ENCODE peak calls at places on chromosomes 12 and 14, in nine cellular contexts. One of them, this sample, is unnamed.
A peak's percentile ranks its signal among the peaks of the same experiment; 100 is the strongest.

GRCh38 chr12:92365836-92366235 is 220.2 kb upstream of the BTG1 start:
- DNase-seq in AG04450: no peak
- DNase-seq in gastrocnemius medialis: no peak
- DNase-seq in ovary: no peak
- DNase-seq in neural progenitor cell: no peak
- DNase-seq in esophagus squamous epithelium: no peak
- DNase-seq in Peyer's patch: no peak
- DNase-seq in GM23338: no peak
- DNase-seq in HL-60: no peak
- DNase-seq in this sample: no peak

GRCh38 chr12:28191018-28191595 is 851 bp downstream of the CCDC91 start:
- DNase-seq in AG04450: no peak
- DNase-seq in gastrocnemius medialis: no peak
- DNase-seq in ovary: no peak
- DNase-seq in neural progenitor cell: no peak
- DNase-seq in esophagus squamous epithelium: no peak
- DNase-seq in Peyer's patch: peak; percentile 18
- DNase-seq in GM23338: peak; percentile 23
- DNase-seq in HL-60: peak; percentile 26
- DNase-seq in this sample: no peak

GRCh38 chr12:124695861-124696260 is 128.4 kb upstream of the NCOR2 start:
- DNase-seq in AG04450: no peak
- DNase-seq in gastrocnemius medialis: no peak
- DNase-seq in ovary: no peak
- DNase-seq in neural progenitor cell: peak; percentile 47
- DNase-seq in esophagus squamous epithelium: no peak
- DNase-seq in Peyer's patch: no peak
- DNase-seq in GM23338: no peak
- DNase-seq in HL-60: no peak
- DNase-seq in this sample: no peak

GRCh38 chr12:107461222-107461980 is 224.2 kb upstream of the PWP1 start:
- DNase-seq in AG04450: peak; percentile 42
- DNase-seq in gastrocnemius medialis: no peak
- DNase-seq in ovary: no peak
- DNase-seq in neural progenitor cell: no peak
- DNase-seq in esophagus squamous epithelium: no peak
- DNase-seq in Peyer's patch: no peak
- DNase-seq in GM23338: no peak
- DNase-seq in HL-60: no peak
- DNase-seq in this sample: no peak

GRCh38 chr14:39381366-39381765 is 50.9 kb downstream of the FBXO33 start:
- DNase-seq in AG04450: no peak
- DNase-seq in gastrocnemius medialis: no peak
- DNase-seq in ovary: no peak
- DNase-seq in neural progenitor cell: no peak
- DNase-seq in esophagus squamous epithelium: no peak
- DNase-seq in Peyer's patch: no peak
- DNase-seq in GM23338: no peak
- DNase-seq in HL-60: no peak
- DNase-seq in this sample: no peak

GRCh38 chr14:95760596-95760995 is 46.7 kb upstream of the TCL1A start:
- DNase-seq in AG04450: no peak
- DNase-seq in gastrocnemius medialis: no peak
- DNase-seq in ovary: no peak
- DNase-seq in neural progenitor cell: no peak
- DNase-seq in esophagus squamous epithelium: no peak
- DNase-seq in Peyer's patch: no peak
- DNase-seq in GM23338: no peak
- DNase-seq in HL-60: no peak
- DNase-seq in this sample: no peak

GRCh38 chr14:103847954-103848719 is 762 bp upstream of the PPP1R13B start:
- DNase-seq in AG04450: no peak
- DNase-seq in gastrocnemius medialis: no peak
- DNase-seq in ovary: peak; percentile 74
- DNase-seq in neural progenitor cell: peak; percentile 55
- DNase-seq in esophagus squamous epithelium: no peak
- DNase-seq in Peyer's patch: no peak
- DNase-seq in GM23338: peak; percentile 63
- DNase-seq in HL-60: no peak
- DNase-seq in this sample: no peak

GRCh38 chr12:12714276-12715001 is 2.7 kb upstream of the CDKN1B start:
- DNase-seq in AG04450: no peak
- DNase-seq in gastrocnemius medialis: no peak
- DNase-seq in ovary: no peak
- DNase-seq in neural progenitor cell: peak; percentile 53
- DNase-seq in esophagus squamous epithelium: no peak
- DNase-seq in Peyer's patch: peak; percentile 83
- DNase-seq in GM23338: peak; percentile 71
- DNase-seq in HL-60: peak; percentile 24
- DNase-seq in this sample: peak; percentile 59

GRCh38 chr12:75099215-75099614 is 110.4 kb downstream of the KCNC2 start:
- DNase-seq in AG04450: no peak
- DNase-seq in gastrocnemius medialis: no peak
- DNase-seq in ovary: no peak
- DNase-seq in neural progenitor cell: no peak
- DNase-seq in esophagus squamous epithelium: no peak
- DNase-seq in Peyer's patch: no peak
- DNase-seq in GM23338: no peak
- DNase-seq in HL-60: no peak
- DNase-seq in this sample: no peak

GRCh38 chr14:89807151-89807550 is 147.4 kb downstream of the EFCAB11 start:
- DNase-seq in AG04450: no peak
- DNase-seq in gastrocnemius medialis: no peak
- DNase-seq in ovary: no peak
- DNase-seq in neural progenitor cell: no peak
- DNase-seq in esophagus squamous epithelium: no peak
- DNase-seq in Peyer's patch: no peak
- DNase-seq in GM23338: no peak
- DNase-seq in HL-60: no peak
- DNase-seq in this sample: no peak

GRCh38 chr12:65937181-65937641 is 112.9 kb downstream of the HMGA2 start:
- DNase-seq in AG04450: no peak
- DNase-seq in gastrocnemius medialis: no peak
- DNase-seq in ovary: no peak
- DNase-seq in neural progenitor cell: no peak
- DNase-seq in esophagus squamous epithelium: no peak
- DNase-seq in Peyer's patch: no peak
- DNase-seq in GM23338: no peak
- DNase-seq in HL-60: no peak
- DNase-seq in this sample: no peak

GRCh38 chr12:90672081-90672480 is 282.9 kb downstream of the CCER1 start:
- DNase-seq in AG04450: no peak
- DNase-seq in gastrocnemius medialis: no peak
- DNase-seq in ovary: no peak
- DNase-seq in neural progenitor cell: no peak
- DNase-seq in esophagus squamous epithelium: no peak
- DNase-seq in Peyer's patch: no peak
- DNase-seq in GM23338: no peak
- DNase-seq in HL-60: no peak
- DNase-seq in this sample: no peak

GRCh38 chr12:64392221-64392620 is 1.7 kb upstream of the C12orf56 start:
- DNase-seq in AG04450: peak; percentile 10
- DNase-seq in gastrocnemius medialis: no peak
- DNase-seq in ovary: no peak
- DNase-seq in neural progenitor cell: peak; percentile 49
- DNase-seq in esophagus squamous epithelium: no peak
- DNase-seq in Peyer's patch: no peak
- DNase-seq in GM23338: peak; percentile 79
- DNase-seq in HL-60: peak; percentile 17
- DNase-seq in this sample: no peak

DNA sequence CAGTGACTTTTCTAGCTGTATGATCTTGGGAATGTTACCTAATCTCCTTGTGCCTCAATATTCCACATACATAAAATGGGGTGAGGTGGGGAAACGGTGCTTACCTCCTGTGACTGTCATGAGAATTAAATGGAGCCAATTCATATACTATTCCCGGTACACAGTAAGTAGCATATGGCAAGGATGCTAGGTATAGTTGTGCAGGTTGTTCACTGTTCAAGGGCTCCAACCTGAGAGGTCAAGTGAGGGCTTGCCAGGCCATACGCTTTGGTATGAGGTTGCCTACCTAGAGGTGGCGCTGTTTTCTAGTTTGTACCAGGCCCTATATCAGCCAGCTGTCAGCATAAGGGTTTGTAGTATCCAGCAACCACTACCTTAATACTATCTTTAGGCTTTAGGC is 3.6 kb upstream of the BATF start:
- DNase-seq in AG04450: no peak
- DNase-seq in gastrocnemius medialis: no peak
- DNase-seq in ovary: no peak
- DNase-seq in neural progenitor cell: peak; percentile 66
- DNase-seq in esophagus squamous epithelium: no peak
- DNase-seq in Peyer's patch: no peak
- DNase-seq in GM23338: peak; percentile 91
- DNase-seq in HL-60: peak; percentile 34
- DNase-seq in this sample: no peak
- TF ChIP-seq CTCF in AG04450: no peak
- TF ChIP-seq CTCF in gastrocnemius medialis: peak; percentile 55
- TF ChIP-seq CTCF in ovary: no peak
- TF ChIP-seq CTCF in neural progenitor cell: peak; percentile 60
- TF ChIP-seq CTCF in esophagus squamous epithelium: peak; percentile 47
- TF ChIP-seq CTCF in Peyer's patch: peak; percentile 53
- TF ChIP-seq CTCF in GM23338: peak; percentile 92
- TF ChIP-seq CTCF in HL-60: no peak
- TF ChIP-seq CTCF in this sample: peak; percentile 25

DNA sequence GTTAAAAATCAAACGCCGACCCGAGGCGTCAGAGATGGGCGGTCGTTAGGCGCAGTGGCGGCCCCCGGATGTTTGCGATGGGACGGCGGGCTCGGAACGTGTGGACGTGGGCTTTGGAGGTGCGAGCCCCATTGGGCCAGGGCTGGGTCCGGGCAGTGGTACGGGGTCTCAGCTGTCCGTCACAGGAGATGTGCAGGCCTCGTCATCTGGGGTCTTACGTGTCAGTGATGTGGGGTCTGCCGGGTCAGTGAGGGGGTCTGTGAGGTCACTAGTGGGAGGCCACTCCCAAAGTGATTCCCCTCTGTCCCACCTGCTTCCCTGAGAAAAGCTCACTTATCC is 21.6 kb upstream of the CHFR start:
- DNase-seq in AG04450: no peak
- DNase-seq in gastrocnemius medialis: no peak
- DNase-seq in ovary: no peak
- DNase-seq in neural progenitor cell: no peak
- DNase-seq in esophagus squamous epithelium: no peak
- DNase-seq in Peyer's patch: no peak
- DNase-seq in GM23338: no peak
- DNase-seq in HL-60: no peak
- DNase-seq in this sample: no peak
- H3K27ac ChIP-seq in AG04450: peak overlapping the region; percentile 39
- H3K27ac ChIP-seq in gastrocnemius medialis: peak overlapping the region; percentile 54
- H3K27ac ChIP-seq in ovary: no peak overlapping the region
- H3K27ac ChIP-seq in neural progenitor cell: peak overlapping the region; percentile 57
- H3K27ac ChIP-seq in esophagus squamous epithelium: peak overlapping the region; percentile 71
- H3K27ac ChIP-seq in Peyer's patch: peak overlapping the region; percentile 77
- H3K27ac ChIP-seq in GM23338: peak overlapping the region; percentile 2
- H3K27ac ChIP-seq in HL-60: no peak overlapping the region
- H3K27ac ChIP-seq in this sample: peak overlapping the region; percentile 79

DNA sequence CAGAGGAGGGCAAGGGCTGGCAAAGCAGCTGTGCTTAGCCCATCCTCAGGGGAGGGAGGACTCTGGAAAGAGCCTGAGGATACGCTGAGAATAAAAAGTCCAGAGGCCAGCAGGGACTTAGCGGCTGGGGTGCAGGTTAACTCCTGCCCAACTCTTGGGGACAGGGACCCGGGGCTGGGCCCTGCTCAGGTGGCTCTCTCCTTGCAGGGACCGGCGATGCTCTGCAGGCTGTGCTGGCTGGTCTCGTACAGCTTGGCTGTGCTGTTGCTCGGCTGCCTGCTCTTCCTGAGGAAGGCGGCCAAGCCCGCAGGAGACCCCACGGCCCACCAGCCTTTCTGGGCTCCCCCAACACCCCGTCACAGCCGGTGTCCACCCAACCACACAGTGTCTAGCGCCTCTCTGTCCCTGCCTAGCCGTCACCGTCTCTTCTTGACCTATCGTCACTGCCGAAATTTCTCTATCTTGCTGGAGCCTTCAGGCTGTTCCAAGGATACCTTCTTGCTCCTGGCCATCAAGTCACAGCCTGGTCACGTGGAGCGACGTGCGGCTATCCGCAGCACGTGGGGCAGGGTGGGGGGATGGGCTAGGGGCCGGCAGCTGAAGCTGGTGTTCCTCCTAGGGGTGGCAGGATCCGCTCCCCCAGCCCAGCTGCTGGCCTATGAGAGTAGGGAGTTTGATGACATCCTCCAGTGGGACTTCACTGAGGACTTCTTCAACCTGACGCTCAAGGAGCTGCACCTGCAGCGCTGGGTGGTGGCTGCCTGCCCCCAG is 2.8 kb downstream of the B3GNT4 start:
- DNase-seq in AG04450: no peak
- DNase-seq in gastrocnemius medialis: no peak
- DNase-seq in ovary: no peak
- DNase-seq in neural progenitor cell: no peak
- DNase-seq in esophagus squamous epithelium: no peak
- DNase-seq in Peyer's patch: no peak
- DNase-seq in GM23338: no peak
- DNase-seq in HL-60: no peak
- DNase-seq in this sample: no peak
- TF ChIP-seq CTCF in AG04450: no peak
- TF ChIP-seq CTCF in gastrocnemius medialis: no peak
- TF ChIP-seq CTCF in ovary: no peak
- TF ChIP-seq CTCF in neural progenitor cell: no peak
- TF ChIP-seq CTCF in esophagus squamous epithelium: no peak
- TF ChIP-seq CTCF in Peyer's patch: no peak
- TF ChIP-seq CTCF in GM23338: no peak
- TF ChIP-seq CTCF in HL-60: no peak
- TF ChIP-seq CTCF in this sample: no peak

GRCh38 chr12:103558879-103559278 is 28.2 kb upstream of the STAB2 start:
- DNase-seq in AG04450: no peak
- DNase-seq in gastrocnemius medialis: no peak
- DNase-seq in ovary: no peak
- DNase-seq in neural progenitor cell: no peak
- DNase-seq in esophagus squamous epithelium: no peak
- DNase-seq in Peyer's patch: no peak
- DNase-seq in GM23338: no peak
- DNase-seq in HL-60: no peak
- DNase-seq in this sample: no peak

GRCh38 chr12:103556890-103557667 is 30.0 kb upstream of the STAB2 start:
- DNase-seq in AG04450: no peak
- DNase-seq in gastrocnemius medialis: peak; percentile 15
- DNase-seq in ovary: no peak
- DNase-seq in neural progenitor cell: no peak
- DNase-seq in esophagus squamous epithelium: no peak
- DNase-seq in Peyer's patch: no peak
- DNase-seq in GM23338: no peak
- DNase-seq in HL-60: no peak
- DNase-seq in this sample: no peak

GRCh38 chr12:103566398-103566797 is 20.7 kb upstream of the STAB2 start:
- DNase-seq in AG04450: no peak
- DNase-seq in gastrocnemius medialis: no peak
- DNase-seq in ovary: no peak
- DNase-seq in neural progenitor cell: no peak
- DNase-seq in esophagus squamous epithelium: no peak
- DNase-seq in Peyer's patch: no peak
- DNase-seq in GM23338: no peak
- DNase-seq in HL-60: no peak
- DNase-seq in this sample: no peak

GRCh38 chr12:103560604-103561101 is 26.4 kb upstream of the STAB2 start:
- DNase-seq in AG04450: peak; percentile 77
- DNase-seq in gastrocnemius medialis: no peak
- DNase-seq in ovary: no peak
- DNase-seq in neural progenitor cell: no peak
- DNase-seq in esophagus squamous epithelium: no peak
- DNase-seq in Peyer's patch: no peak
- DNase-seq in GM23338: no peak
- DNase-seq in HL-60: no peak
- DNase-seq in this sample: no peak

GRCh38 chr12:103561174-103561573 is 25.9 kb upstream of the STAB2 start:
- DNase-seq in AG04450: no peak
- DNase-seq in gastrocnemius medialis: no peak
- DNase-seq in ovary: no peak
- DNase-seq in neural progenitor cell: no peak
- DNase-seq in esophagus squamous epithelium: no peak
- DNase-seq in Peyer's patch: no peak
- DNase-seq in GM23338: peak; percentile 20
- DNase-seq in HL-60: no peak
- DNase-seq in this sample: no peak
- H3K27ac ChIP-seq in AG04450: peak overlapping the region; percentile 23
- H3K27ac ChIP-seq in gastrocnemius medialis: no peak overlapping the region
- H3K27ac ChIP-seq in ovary: no peak overlapping the region
- H3K27ac ChIP-seq in neural progenitor cell: no peak overlapping the region
- H3K27ac ChIP-seq in esophagus squamous epithelium: no peak overlapping the region
- H3K27ac ChIP-seq in Peyer's patch: no peak overlapping the region
- H3K27ac ChIP-seq in GM23338: no peak overlapping the region
- H3K27ac ChIP-seq in HL-60: no peak overlapping the region
- H3K27ac ChIP-seq in this sample: no peak overlapping the region